ENCODE peak calls at places on chromosomes 7 and 10, in four cellular contexts. U, K, P and I are unnamed samples.

GRCh38 chr10:108303149-108303548 is 1138.6 kb upstream of the SORCS1 start:
- DNase-seq in K (no peak), U (no peak), P (no peak), I (no peak)

GRCh38 chr7:150371131-150371995 is 2.7 kb downstream of the REPIN1 start:
- DNase-seq in P (no peak), U (no peak), K (no peak), I (no peak)

GRCh38 chr10:111756541-111757061 is 427.0 kb downstream of the GPAM start:
- DNase-seq in U (peak; percentile 10), K (peak; percentile 53), P (peak; percentile 21), I (peak; percentile 73)

GRCh38 chr7:30029696-30030095 is 1.5 kb downstream of the PLEKHA8 start:
- DNase-seq in P (no peak), U (no peak), K (peak; percentile 38), I (no peak)

GRCh38 chr10:119290301-119291036 is 83.1 kb downstream of the GRK5 start:
- DNase-seq in P (no peak), K (peak; percentile 33), U (no peak), I (no peak)

GRCh38 chr7:131052285-131052942 is 275.3 kb upstream of the MKLN1 start:
- DNase-seq in P (no peak), K (no peak), U (no peak), I (peak; percentile 76)

GRCh38 chr10:61643316-61643751 is 19.4 kb upstream of the CABCOCO1 start:
- DNase-seq in K (no peak), U (no peak), P (no peak), I (no peak)

GRCh38 chr7:138228764-138229163 is 152.5 kb downstream of the AKR1D1 start:
- DNase-seq in P (no peak), K (no peak), U (no peak), I (no peak)

GRCh38 chr7:137572071-137572784 is 228.7 kb upstream of the PTN start:
- DNase-seq in P (no peak), K (no peak), U (no peak), I (no peak)

GRCh38 chr10:35523670-35524225 is 81.4 kb upstream of the GJD4 start:
- DNase-seq in U (no peak), P (no peak), K (no peak), I (no peak)

GRCh38 chr7:137169282-137169698 is 174.2 kb downstream of the PTN start:
- DNase-seq in P (peak; percentile 4), K (peak; percentile 49), U (no peak), I (peak; percentile 75)

GRCh38 chr7:92158660-92159575 is 20.0 kb downstream of the LRRD1 start:
- DNase-seq in U (no peak), K (peak; percentile 56), P (no peak), I (no peak)

GRCh38 chr7:30658471-30659074 is 23.7 kb downstream of the CRHR2 start:
- DNase-seq in U (no peak), K (no peak), P (no peak), I (no peak)

GRCh38 chr7:102873470-102874165 is 39.2 kb upstream of the LRRC17 start:
- DNase-seq in K (peak; percentile 17), U (no peak), P (no peak), I (no peak)

GRCh38 chr10:122499491-122499941 is 38.2 kb downstream of the HTRA1 start:
- DNase-seq in P (no peak), U (no peak), K (no peak), I (no peak)

GRCh38 chr10:78605800-78606350 is 462.9 kb upstream of the ZMIZ1 start:
- DNase-seq in K (peak; percentile 60), P (no peak), U (no peak), I (peak; percentile 4)

GRCh38 chr10:23412223-23412622 is 26.7 kb upstream of the OTUD1 start:
- DNase-seq in K (no peak), P (no peak), U (no peak), I (peak; percentile 26)

GRCh38 chr7:133217805-133218204 is 35.1 kb upstream of the EXOC4 start:
- DNase-seq in P (no peak), U (no peak), K (no peak), I (no peak)

GRCh38 chr7:22702516-22702915 is 24.5 kb upstream of the IL6 start:
- DNase-seq in P (no peak), K (no peak), U (no peak), I (no peak)

GRCh38 chr10:89516149-89516832 is 19.1 kb downstream of the SLC16A12 start:
- DNase-seq in K (peak; percentile 88), U (no peak), P (no peak), I (peak; percentile 60)

GRCh38 chr7:90595801-90596683 is at the start of gene CDK14:
- DNase-seq in P (peak; percentile 61), K (peak; percentile 73), U (peak; percentile 70), I (peak; percentile 86)

GRCh38 chr10:44913312-44914079 is 2.4 kb downstream of the TMEM72 start:
- DNase-seq in P (no peak), U (no peak), K (no peak), I (peak; percentile 97)

GRCh38 chr10:69321037-69321715 is 42.9 kb downstream of the HK1 start:
- DNase-seq in P (no peak), U (peak; percentile 15), K (no peak), I (no peak)

GRCh38 chr10:68562666-68563522 is 2.8 kb downstream of the TET1 start:
- DNase-seq in K (no peak), P (no peak), U (no peak), I (peak; percentile 56)

GRCh38 chr7:131745645-131746248 is 189.3 kb upstream of the PODXL start:
- DNase-seq in P (no peak), U (peak; percentile 12), K (peak; percentile 59), I (peak; percentile 63)

GRCh38 chr7:39137480-39137879 is 159.8 kb downstream of the POU6F2 start:
- DNase-seq in U (no peak), K (no peak), P (no peak), I (no peak)

GRCh38 chr10:78231930-78232329 is 198.3 kb downstream of the RPS24 start:
- DNase-seq in U (no peak), K (no peak), P (no peak), I (no peak)